ENCODE peak calls at places on chromosomes 4 and X, in eight cellular contexts. B is endothelial cell, X is A549, M is B cell, O is lower lobe of right lung, U is adrenal gland, Q is breast epithelium, L is transverse colon. G is an unnamed sample.

GRCh38 chr4:4326136-4326535 is 36.1 kb downstream of the ZBTB49 start:
- DNase-seq in Q (no peak), M (no peak), B (no peak), U (no peak), X (no peak), O (no peak), L (no peak), G (no peak)

GRCh38 chr4:139419388-139419914 is 34.5 kb upstream of the RAB33B start:
- DNase-seq in U (peak; percentile 67), X (no peak), Q (peak; percentile 27), M (no peak), B (peak; percentile 63), L (peak; percentile 38), O (no peak), G (no peak)

GRCh38 chr4:80111276-80111675 is 38.2 kb upstream of the ANTXR2 start:
- DNase-seq in O (no peak), B (no peak), Q (no peak), M (no peak), U (no peak), X (no peak), L (no peak), G (no peak)

GRCh38 chrX:40778861-40779575 is 43.7 kb upstream of the MED14 start:
- DNase-seq in U (no peak), M (no peak), B (no peak), L (no peak), Q (no peak), O (no peak), X (no peak), G (no peak)

GRCh38 chrX:49171752-49172279 is at the start of gene PLP2:
- DNase-seq in Q (peak; percentile 52), O (peak; percentile 64), B (no peak), U (peak; percentile 60), L (peak; percentile 79), M (peak; percentile 71), X (no peak), G (no peak)

GRCh38 chrX:12563121-12563520 is 228.1 kb upstream of the PRPS2 start:
- DNase-seq in Q (no peak), B (no peak), L (no peak), O (no peak), X (no peak), U (no peak), M (no peak), G (no peak)

GRCh38 chr4:80035336-80035735 is 37.7 kb downstream of the ANTXR2 start:
- DNase-seq in L (peak; percentile 63), U (no peak), O (no peak), B (peak; percentile 29), X (no peak), M (no peak), Q (no peak), G (no peak)

GRCh38 chrX:98068210-98068609 is 1184.5 kb downstream of the RPA4 start:
- DNase-seq in L (no peak), M (no peak), O (no peak), U (no peak), X (no peak), Q (no peak), B (no peak), G (no peak)

GRCh38 chr4:67106846-67107467 is 438.3 kb downstream of the CENPC start:
- DNase-seq in U (no peak), O (no peak), B (no peak), X (no peak), L (no peak), Q (no peak), M (no peak), G (peak; percentile 20)

GRCh38 chr4:145069361-145069760 is 28.6 kb downstream of the ANAPC10 start:
- DNase-seq in M (no peak), U (no peak), Q (no peak), B (no peak), O (no peak), X (no peak), L (no peak), G (no peak)

GRCh38 chrX:153774576-153775292 is 6.1 kb upstream of the SRPK3 start:
- DNase-seq in M (peak; percentile 49), B (no peak), U (no peak), L (no peak), O (peak; percentile 32), Q (no peak), X (no peak), G (no peak)

GRCh38 chr4:151668687-151669402 is 92.0 kb downstream of the GATB start:
- DNase-seq in Q (peak; percentile 53), L (no peak), B (no peak), X (no peak), M (no peak), O (no peak), U (no peak), G (no peak)

GRCh38 chr4:187179086-187180070 is 455.7 kb upstream of the FAT1 start:
- DNase-seq in O (no peak), L (no peak), Q (no peak), B (no peak), X (no peak), M (no peak), U (no peak), G (no peak)

GRCh38 chrX:16138108-16138427 is 14.7 kb downstream of the GRPR start:
- DNase-seq in X (no peak), O (no peak), U (no peak), B (no peak), L (no peak), Q (no peak), M (no peak), G (no peak)

DNA sequence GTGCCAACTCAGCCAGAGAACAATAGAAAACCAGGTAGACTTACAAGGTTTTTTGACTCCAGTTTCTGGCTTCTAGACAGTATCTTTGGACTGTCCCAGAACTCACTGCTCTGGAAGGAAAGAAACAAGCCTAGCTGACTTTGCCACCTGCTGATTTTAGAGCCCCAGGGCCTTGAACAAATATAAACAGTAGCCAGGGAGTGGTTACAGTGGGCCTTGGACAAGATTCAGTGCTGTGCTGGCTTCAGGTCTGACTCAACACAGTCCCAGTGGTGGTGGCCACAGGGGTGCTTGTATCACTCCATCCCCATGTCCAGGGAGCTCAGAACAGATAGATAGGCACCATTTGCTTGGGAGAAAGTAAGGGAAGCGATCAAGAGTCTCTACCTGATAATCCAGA is 694.1 kb upstream of the ADGRL3 start:
- DNase-seq in Q (no peak), X (no peak), B (no peak), M (no peak), O (no peak), U (no peak), L (no peak), G (no peak)
- TF ChIP-seq CTCF in Q (no peak), X (no peak), B (no peak), M (no peak), O (no peak), U (no peak), L (no peak), G (no peak)

GRCh38 chr4:6198278-6198677 is 2.1 kb downstream of the JAKMIP1 start:
- DNase-seq in Q (no peak), L (no peak), B (no peak), O (no peak), M (no peak), U (no peak), X (no peak), G (no peak)

GRCh38 chr4:6200011-6200921 is at the start of gene JAKMIP1:
- DNase-seq in U (peak; percentile 73), M (peak; percentile 87), B (peak; percentile 94), X (peak; percentile 55), Q (no peak), L (peak; percentile 82), O (peak; percentile 77), G (peak; percentile 93)

GRCh38 chr4:6199344-6199921 is 916 bp downstream of the JAKMIP1 start:
- DNase-seq in X (no peak), Q (no peak), B (no peak), U (no peak), O (no peak), L (no peak), M (peak; percentile 40), G (no peak)

GRCh38 chr4:6197433-6198174 is 2.7 kb downstream of the JAKMIP1 start:
- DNase-seq in Q (no peak), L (no peak), U (no peak), M (no peak), X (no peak), B (no peak), O (no peak), G (no peak)

DNA sequence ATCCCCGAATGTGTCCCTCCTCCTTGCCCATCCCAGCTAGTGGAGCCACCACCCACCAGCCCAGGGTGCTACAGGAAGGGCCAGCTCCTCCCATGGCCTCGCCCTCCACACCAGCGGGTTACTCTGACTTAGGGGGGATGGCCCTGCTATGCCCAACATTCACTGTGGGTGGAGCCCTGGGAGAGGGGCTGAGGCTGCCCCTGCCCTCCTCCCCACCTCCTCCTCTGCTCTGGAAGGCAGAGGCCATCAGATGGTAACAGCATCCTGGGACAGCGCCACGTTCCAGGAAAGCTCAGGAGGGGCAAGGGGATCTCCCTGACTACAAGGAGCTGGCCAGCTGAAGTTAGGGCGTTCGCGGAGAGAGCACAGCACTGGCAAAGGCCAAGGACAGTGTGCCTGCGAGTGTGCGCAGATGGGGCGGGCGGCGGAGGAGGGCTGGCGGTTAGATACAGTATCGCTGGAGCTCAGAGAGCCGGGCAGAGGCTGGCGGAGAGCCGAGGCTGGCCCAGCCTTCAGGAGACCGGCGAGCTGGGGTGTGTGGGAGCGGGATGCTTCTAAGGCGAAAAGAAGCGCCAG is 1.5 kb downstream of the JAKMIP1 start:
- DNase-seq in O (no peak), X (no peak), Q (no peak), L (no peak), M (no peak), U (no peak), B (peak; percentile 15), G (no peak)
- TF ChIP-seq CTCF in O (no peak), X (no peak), Q (peak; percentile 6), L (no peak), M (no peak), U (no peak), B (no peak), G (no peak)

GRCh38 chrX:114959729-114960128 is 57.7 kb downstream of the IL13RA2 start:
- DNase-seq in O (no peak), L (no peak), B (no peak), M (no peak), Q (no peak), X (no peak), U (no peak), G (no peak)
- TF ChIP-seq CTCF in O (peak; percentile 39), L (no peak), B (peak; percentile 26), M (no peak), Q (no peak), X (no peak), U (peak; percentile 53), G (peak; percentile 38)

GRCh38 chr4:146654976-146655761 is 16.5 kb downstream of the POU4F2 start:
- DNase-seq in X (no peak), Q (no peak), L (no peak), B (peak; percentile 70), M (no peak), U (no peak), O (no peak), G (no peak)
- TF ChIP-seq CTCF in X (no peak), Q (no peak), L (no peak), B (no peak), M (no peak), U (no peak), O (no peak), G (no peak)

GRCh38 chr4:8260656-8261111 is 8.9 kb upstream of the HTRA3 start:
- DNase-seq in L (peak; percentile 39), X (no peak), O (no peak), M (no peak), U (peak; percentile 69), Q (peak; percentile 33), B (no peak), G (no peak)
- TF ChIP-seq CTCF in L (no peak), X (no peak), O (no peak), M (no peak), U (no peak), Q (no peak), B (no peak), G (no peak)